ENCODE peak calls at places on chromosomes 1 and 21, in eight cellular contexts. One of them, this sample, is unnamed.

GRCh38 chr21:41344146-41344545 is 17.7 kb upstream of the MX2 start:
- DNase-seq in stomach: no peak
- DNase-seq in ovary: no peak
- DNase-seq in esophagus muscularis mucosa: peak
- DNase-seq in sigmoid colon: no peak
- DNase-seq in H1: no peak
- DNase-seq in suprapubic skin: peak
- DNase-seq in A549: no peak
- DNase-seq in this sample: no peak

GRCh38 chr1:28115267-28115666 is 26.9 kb upstream of the EYA3 start:
- DNase-seq in stomach: no peak
- DNase-seq in ovary: no peak
- DNase-seq in esophagus muscularis mucosa: no peak
- DNase-seq in sigmoid colon: no peak
- DNase-seq in H1: no peak
- DNase-seq in suprapubic skin: no peak
- DNase-seq in A549: no peak
- DNase-seq in this sample: peak

GRCh38 chr1:201877877-201878339 is 10.8 kb upstream of the SHISA4 start:
- DNase-seq in stomach: no peak
- DNase-seq in ovary: no peak
- DNase-seq in esophagus muscularis mucosa: no peak
- DNase-seq in sigmoid colon: no peak
- DNase-seq in H1: no peak
- DNase-seq in suprapubic skin: no peak
- DNase-seq in A549: peak
- DNase-seq in this sample: no peak

GRCh38 chr1:56374026-56374974 is 205.1 kb downstream of the PLPP3 start:
- DNase-seq in stomach: no peak
- DNase-seq in ovary: no peak
- DNase-seq in esophagus muscularis mucosa: peak
- DNase-seq in sigmoid colon: peak
- DNase-seq in H1: no peak
- DNase-seq in suprapubic skin: no peak
- DNase-seq in A549: no peak
- DNase-seq in this sample: no peak

GRCh38 chr1:94832446-94832845 is 12.3 kb downstream of the SLC44A3 start:
- DNase-seq in stomach: no peak
- DNase-seq in ovary: no peak
- DNase-seq in esophagus muscularis mucosa: no peak
- DNase-seq in sigmoid colon: no peak
- DNase-seq in H1: no peak
- DNase-seq in suprapubic skin: no peak
- DNase-seq in A549: no peak
- DNase-seq in this sample: no peak

GRCh38 chr1:211378844-211379243 is 52.2 kb downstream of the TRAF5 start:
- DNase-seq in stomach: no peak
- DNase-seq in ovary: no peak
- DNase-seq in esophagus muscularis mucosa: no peak
- DNase-seq in sigmoid colon: no peak
- DNase-seq in H1: no peak
- DNase-seq in suprapubic skin: no peak
- DNase-seq in A549: no peak
- DNase-seq in this sample: no peak

GRCh38 chr1:1599030-1599916 is 662 bp downstream of the FNDC10 start:
- DNase-seq in stomach: no peak
- DNase-seq in ovary: no peak
- DNase-seq in esophagus muscularis mucosa: no peak
- DNase-seq in sigmoid colon: no peak
- DNase-seq in H1: no peak
- DNase-seq in suprapubic skin: peak
- DNase-seq in A549: no peak
- DNase-seq in this sample: no peak

GRCh38 chr1:208929575-208929974 is 653.9 kb upstream of the CAMK1G start:
- DNase-seq in stomach: no peak
- DNase-seq in ovary: no peak
- DNase-seq in esophagus muscularis mucosa: peak
- DNase-seq in sigmoid colon: no peak
- DNase-seq in H1: no peak
- DNase-seq in suprapubic skin: no peak
- DNase-seq in A549: no peak
- DNase-seq in this sample: no peak

GRCh38 chr1:205597691-205598314 is 34.0 kb downstream of the ELK4 start:
- DNase-seq in stomach: no peak
- DNase-seq in ovary: no peak
- DNase-seq in esophagus muscularis mucosa: peak
- DNase-seq in sigmoid colon: peak
- DNase-seq in H1: no peak
- DNase-seq in suprapubic skin: peak
- DNase-seq in A549: no peak
- DNase-seq in this sample: no peak

GRCh38 chr1:215166886-215167285 is 84.3 kb downstream of the KCNK2 start:
- DNase-seq in stomach: no peak
- DNase-seq in ovary: no peak
- DNase-seq in esophagus muscularis mucosa: no peak
- DNase-seq in sigmoid colon: no peak
- DNase-seq in H1: no peak
- DNase-seq in suprapubic skin: no peak
- DNase-seq in A549: no peak
- DNase-seq in this sample: no peak

DNA sequence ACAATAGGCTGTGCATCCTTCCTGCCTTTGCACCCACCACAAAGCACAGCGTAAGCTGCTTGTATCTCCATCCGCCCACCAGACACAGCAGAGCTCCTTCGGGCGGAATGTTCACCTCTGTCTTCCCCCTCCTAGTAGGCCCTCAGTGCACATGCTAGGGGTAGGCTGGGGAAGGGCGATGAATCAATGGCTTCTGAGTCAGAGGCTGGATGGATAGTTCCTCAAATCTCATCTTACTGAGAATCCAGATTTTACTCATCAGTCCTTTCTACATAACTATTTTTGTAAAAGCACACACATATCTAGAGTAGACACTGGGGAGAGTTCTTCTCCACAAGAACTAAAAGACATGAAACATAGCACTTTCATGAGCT is 73.8 kb downstream of the BCAR3 start:
- DNase-seq in stomach: no peak
- DNase-seq in ovary: no peak
- DNase-seq in esophagus muscularis mucosa: no peak
- DNase-seq in sigmoid colon: no peak
- DNase-seq in H1: no peak
- DNase-seq in suprapubic skin: no peak
- DNase-seq in A549: no peak
- DNase-seq in this sample: no peak
- TF ChIP-seq EP300 in stomach: no peak
- TF ChIP-seq EP300 in ovary: no peak
- TF ChIP-seq EP300 in esophagus muscularis mucosa: no peak
- TF ChIP-seq EP300 in sigmoid colon: no peak
- TF ChIP-seq EP300 in H1: no peak
- TF ChIP-seq EP300 in suprapubic skin: no peak
- TF ChIP-seq EP300 in A549: no peak
- TF ChIP-seq EP300 in this sample: no peak

GRCh38 chr1:220221269-220221668 is 51.0 kb downstream of the RAB3GAP2 start:
- DNase-seq in stomach: no peak
- DNase-seq in ovary: no peak
- DNase-seq in esophagus muscularis mucosa: no peak
- DNase-seq in sigmoid colon: no peak
- DNase-seq in H1: no peak
- DNase-seq in suprapubic skin: no peak
- DNase-seq in A549: no peak
- DNase-seq in this sample: no peak

GRCh38 chr1:220224033-220224432 is 48.2 kb downstream of the RAB3GAP2 start:
- DNase-seq in stomach: no peak
- DNase-seq in ovary: no peak
- DNase-seq in esophagus muscularis mucosa: no peak
- DNase-seq in sigmoid colon: no peak
- DNase-seq in H1: no peak
- DNase-seq in suprapubic skin: no peak
- DNase-seq in A549: no peak
- DNase-seq in this sample: no peak

GRCh38 chr1:220221670-220222069 is 50.6 kb downstream of the RAB3GAP2 start:
- DNase-seq in stomach: no peak
- DNase-seq in ovary: no peak
- DNase-seq in esophagus muscularis mucosa: no peak
- DNase-seq in sigmoid colon: no peak
- DNase-seq in H1: no peak
- DNase-seq in suprapubic skin: no peak
- DNase-seq in A549: no peak
- DNase-seq in this sample: no peak

GRCh38 chr1:220224611-220225124 is 47.6 kb downstream of the RAB3GAP2 start:
- DNase-seq in stomach: no peak
- DNase-seq in ovary: no peak
- DNase-seq in esophagus muscularis mucosa: no peak
- DNase-seq in sigmoid colon: no peak
- DNase-seq in H1: no peak
- DNase-seq in suprapubic skin: no peak
- DNase-seq in A549: no peak
- DNase-seq in this sample: no peak

GRCh38 chr1:220222939-220223338 is 49.3 kb downstream of the RAB3GAP2 start:
- DNase-seq in stomach: no peak
- DNase-seq in ovary: no peak
- DNase-seq in esophagus muscularis mucosa: no peak
- DNase-seq in sigmoid colon: no peak
- DNase-seq in H1: no peak
- DNase-seq in suprapubic skin: no peak
- DNase-seq in A549: no peak
- DNase-seq in this sample: no peak
- TF ChIP-seq EP300 in stomach: no peak
- TF ChIP-seq EP300 in ovary: no peak
- TF ChIP-seq EP300 in esophagus muscularis mucosa: no peak
- TF ChIP-seq EP300 in sigmoid colon: no peak
- TF ChIP-seq EP300 in H1: no peak
- TF ChIP-seq EP300 in suprapubic skin: no peak
- TF ChIP-seq EP300 in A549: no peak
- TF ChIP-seq EP300 in this sample: no peak

GRCh38 chr1:25550683-25551310 is 7.4 kb downstream of the LDLRAP1 start:
- DNase-seq in stomach: no peak
- DNase-seq in ovary: peak
- DNase-seq in esophagus muscularis mucosa: no peak
- DNase-seq in sigmoid colon: no peak
- DNase-seq in H1: no peak
- DNase-seq in suprapubic skin: no peak
- DNase-seq in A549: no peak
- DNase-seq in this sample: no peak
- TF ChIP-seq EP300 in stomach: no peak
- TF ChIP-seq EP300 in ovary: no peak
- TF ChIP-seq EP300 in esophagus muscularis mucosa: no peak
- TF ChIP-seq EP300 in sigmoid colon: no peak
- TF ChIP-seq EP300 in H1: no peak
- TF ChIP-seq EP300 in suprapubic skin: no peak
- TF ChIP-seq EP300 in A549: no peak
- TF ChIP-seq EP300 in this sample: no peak

DNA sequence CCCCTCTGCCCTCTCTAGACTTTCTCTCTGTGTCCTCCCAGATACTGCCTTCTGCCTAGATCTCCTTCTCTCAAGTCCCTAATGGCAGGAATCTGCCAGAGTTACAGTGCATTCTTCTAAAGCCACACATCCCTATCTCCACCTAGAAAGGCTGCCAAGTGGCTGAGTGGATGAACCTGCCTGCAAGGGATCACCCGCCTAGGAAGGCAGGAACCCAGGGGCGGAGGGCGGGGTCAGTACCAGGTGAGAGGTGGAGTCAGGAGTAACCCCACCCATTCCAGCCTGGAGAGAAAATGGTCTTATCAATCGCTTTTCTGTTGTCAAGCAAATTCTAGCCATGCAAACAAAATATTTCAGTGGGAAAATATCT is 60.8 kb downstream of the BCAR3 start:
- DNase-seq in stomach: peak
- DNase-seq in ovary: no peak
- DNase-seq in esophagus muscularis mucosa: no peak
- DNase-seq in sigmoid colon: no peak
- DNase-seq in H1: no peak
- DNase-seq in suprapubic skin: no peak
- DNase-seq in A549: no peak
- DNase-seq in this sample: peak
- TF ChIP-seq EP300 in stomach: no peak
- TF ChIP-seq EP300 in ovary: no peak
- TF ChIP-seq EP300 in esophagus muscularis mucosa: no peak
- TF ChIP-seq EP300 in sigmoid colon: no peak
- TF ChIP-seq EP300 in H1: no peak
- TF ChIP-seq EP300 in suprapubic skin: no peak
- TF ChIP-seq EP300 in A549: no peak
- TF ChIP-seq EP300 in this sample: no peak

DNA sequence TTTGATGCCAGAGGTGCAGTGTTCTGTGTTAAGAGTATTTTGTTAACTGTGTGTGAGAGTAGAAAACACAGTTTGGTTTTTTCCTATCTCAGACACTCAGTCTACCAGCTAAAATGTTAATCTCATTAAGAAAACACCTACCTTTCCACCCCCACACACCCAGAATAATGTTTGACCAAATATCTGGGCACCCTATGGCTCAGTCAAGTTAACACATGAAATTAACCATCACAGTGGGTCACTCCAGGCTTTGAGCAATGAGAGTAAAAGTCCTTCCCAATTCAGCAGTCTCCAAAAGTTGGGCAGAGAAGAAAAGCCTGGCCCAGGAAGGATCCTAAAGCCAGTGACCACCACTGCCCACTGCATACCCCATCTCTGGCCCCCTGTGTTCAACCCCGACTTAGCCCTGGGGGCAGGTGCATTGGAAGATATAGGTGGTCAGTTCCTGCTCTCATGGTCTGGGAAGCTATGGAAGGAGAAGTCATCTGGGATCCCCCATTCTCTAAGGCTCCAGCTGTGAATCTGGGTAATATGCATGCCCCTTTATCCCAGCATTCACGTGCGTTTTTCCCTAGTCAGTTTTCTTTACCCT is 50.2 kb upstream of the CSF3R start:
- DNase-seq in stomach: no peak
- DNase-seq in ovary: no peak
- DNase-seq in esophagus muscularis mucosa: no peak
- DNase-seq in sigmoid colon: peak
- DNase-seq in H1: no peak
- DNase-seq in suprapubic skin: no peak
- DNase-seq in A549: no peak
- DNase-seq in this sample: no peak
- TF ChIP-seq EP300 in stomach: no peak
- TF ChIP-seq EP300 in ovary: no peak
- TF ChIP-seq EP300 in esophagus muscularis mucosa: no peak
- TF ChIP-seq EP300 in sigmoid colon: no peak
- TF ChIP-seq EP300 in H1: no peak
- TF ChIP-seq EP300 in suprapubic skin: no peak
- TF ChIP-seq EP300 in A549: no peak
- TF ChIP-seq EP300 in this sample: no peak

DNA sequence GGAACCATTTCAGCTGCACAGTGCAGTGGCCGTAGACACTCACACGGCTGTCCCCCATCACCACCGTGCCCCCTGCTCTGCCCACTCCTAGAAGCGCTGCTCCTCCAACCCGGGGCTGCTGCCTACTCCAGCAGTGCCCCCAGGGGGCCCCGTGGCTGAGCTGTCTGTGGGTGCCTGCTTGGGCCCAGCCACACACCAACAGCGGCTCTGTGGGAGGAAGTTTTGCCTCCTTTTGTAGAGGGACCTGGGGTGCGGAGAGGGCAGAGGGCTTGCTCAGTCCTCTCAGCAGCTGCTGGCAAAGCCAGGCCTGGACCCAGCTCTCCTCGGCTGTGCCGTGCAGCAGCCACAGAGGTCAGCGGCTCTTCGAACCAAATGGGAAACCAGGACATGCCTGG is 11.4 kb upstream of the LRRC3 start:
- DNase-seq in stomach: no peak
- DNase-seq in ovary: no peak
- DNase-seq in esophagus muscularis mucosa: no peak
- DNase-seq in sigmoid colon: no peak
- DNase-seq in H1: no peak
- DNase-seq in suprapubic skin: no peak
- DNase-seq in A549: no peak
- DNase-seq in this sample: no peak
- TF ChIP-seq EP300 in stomach: no peak
- TF ChIP-seq EP300 in ovary: no peak
- TF ChIP-seq EP300 in esophagus muscularis mucosa: no peak
- TF ChIP-seq EP300 in sigmoid colon: no peak
- TF ChIP-seq EP300 in H1: no peak
- TF ChIP-seq EP300 in suprapubic skin: no peak
- TF ChIP-seq EP300 in A549: no peak
- TF ChIP-seq EP300 in this sample: no peak

This sample was measured in transverse colon.